ENCODE peak calls at places on chromosomes 3 and 15, in ten cellular contexts. One of them, this sample, is unnamed.

GRCh38 chr15:27669641-27670040 is 429.5 kb downstream of the OCA2 start:
- DNase-seq in SK-N-SH: no peak
- DNase-seq in endothelial cell of umbilical vein: no peak
- DNase-seq in K562: no peak
- DNase-seq in sigmoid colon: no peak
- DNase-seq in HL-60: no peak
- DNase-seq in GM23338: no peak
- DNase-seq in transverse colon: no peak
- DNase-seq in stomach: no peak
- DNase-seq in HCT116: no peak
- DNase-seq in this sample: no peak

GRCh38 chr15:62928996-62929350 is 113.6 kb upstream of the TPM1 start:
- DNase-seq in SK-N-SH: no peak
- DNase-seq in endothelial cell of umbilical vein: peak; percentile 64
- DNase-seq in K562: no peak
- DNase-seq in sigmoid colon: no peak
- DNase-seq in HL-60: no peak
- DNase-seq in GM23338: no peak
- DNase-seq in transverse colon: no peak
- DNase-seq in stomach: no peak
- DNase-seq in HCT116: peak; percentile 10
- DNase-seq in this sample: no peak

GRCh38 chr3:23175361-23176073 is 27.6 kb upstream of the UBE2E2 start:
- DNase-seq in SK-N-SH: no peak
- DNase-seq in endothelial cell of umbilical vein: peak; percentile 65
- DNase-seq in K562: no peak
- DNase-seq in sigmoid colon: no peak
- DNase-seq in HL-60: no peak
- DNase-seq in GM23338: no peak
- DNase-seq in transverse colon: no peak
- DNase-seq in stomach: no peak
- DNase-seq in HCT116: no peak
- DNase-seq in this sample: no peak

GRCh38 chr15:55549305-55549704 is 38.8 kb downstream of the PYGO1 start:
- DNase-seq in SK-N-SH: no peak
- DNase-seq in endothelial cell of umbilical vein: no peak
- DNase-seq in K562: no peak
- DNase-seq in sigmoid colon: no peak
- DNase-seq in HL-60: no peak
- DNase-seq in GM23338: no peak
- DNase-seq in transverse colon: no peak
- DNase-seq in stomach: no peak
- DNase-seq in HCT116: no peak
- DNase-seq in this sample: no peak

GRCh38 chr3:157535667-157536066 is 32.5 kb upstream of the VEPH1 start:
- DNase-seq in SK-N-SH: no peak
- DNase-seq in endothelial cell of umbilical vein: no peak
- DNase-seq in K562: no peak
- DNase-seq in sigmoid colon: no peak
- DNase-seq in HL-60: no peak
- DNase-seq in GM23338: no peak
- DNase-seq in transverse colon: no peak
- DNase-seq in stomach: no peak
- DNase-seq in HCT116: no peak
- DNase-seq in this sample: no peak

GRCh38 chr3:193815246-193816027 is 222.4 kb downstream of the OPA1 start:
- DNase-seq in SK-N-SH: no peak
- DNase-seq in endothelial cell of umbilical vein: no peak
- DNase-seq in K562: no peak
- DNase-seq in sigmoid colon: no peak
- DNase-seq in HL-60: no peak
- DNase-seq in GM23338: no peak
- DNase-seq in transverse colon: no peak
- DNase-seq in stomach: no peak
- DNase-seq in HCT116: no peak
- DNase-seq in this sample: no peak

GRCh38 chr15:29880886-29881285 is 58.6 kb upstream of the TJP1 start:
- DNase-seq in SK-N-SH: no peak
- DNase-seq in endothelial cell of umbilical vein: no peak
- DNase-seq in K562: no peak
- DNase-seq in sigmoid colon: no peak
- DNase-seq in HL-60: no peak
- DNase-seq in GM23338: no peak
- DNase-seq in transverse colon: no peak
- DNase-seq in stomach: no peak
- DNase-seq in HCT116: no peak
- DNase-seq in this sample: no peak

GRCh38 chr3:141959531-141959920 is 83.1 kb downstream of the ATP1B3 start:
- DNase-seq in SK-N-SH: no peak
- DNase-seq in endothelial cell of umbilical vein: no peak
- DNase-seq in K562: no peak
- DNase-seq in sigmoid colon: no peak
- DNase-seq in HL-60: no peak
- DNase-seq in GM23338: no peak
- DNase-seq in transverse colon: no peak
- DNase-seq in stomach: no peak
- DNase-seq in HCT116: peak; percentile 12
- DNase-seq in this sample: no peak

GRCh38 chr3:139523166-139523565 is 16.4 kb downstream of the RBP1 start:
- DNase-seq in SK-N-SH: no peak
- DNase-seq in endothelial cell of umbilical vein: no peak
- DNase-seq in K562: no peak
- DNase-seq in sigmoid colon: no peak
- DNase-seq in HL-60: no peak
- DNase-seq in GM23338: no peak
- DNase-seq in transverse colon: no peak
- DNase-seq in stomach: no peak
- DNase-seq in HCT116: no peak
- DNase-seq in this sample: no peak

GRCh38 chr3:396293-396692 is 199.7 kb downstream of the CHL1 start:
- DNase-seq in SK-N-SH: no peak
- DNase-seq in endothelial cell of umbilical vein: no peak
- DNase-seq in K562: no peak
- DNase-seq in sigmoid colon: no peak
- DNase-seq in HL-60: no peak
- DNase-seq in GM23338: no peak
- DNase-seq in transverse colon: no peak
- DNase-seq in stomach: no peak
- DNase-seq in HCT116: no peak
- DNase-seq in this sample: no peak

GRCh38 chr3:39178553-39178952 is 13.8 kb downstream of the XIRP1 start:
- DNase-seq in SK-N-SH: no peak
- DNase-seq in endothelial cell of umbilical vein: peak; percentile 71
- DNase-seq in K562: no peak
- DNase-seq in sigmoid colon: no peak
- DNase-seq in HL-60: no peak
- DNase-seq in GM23338: no peak
- DNase-seq in transverse colon: no peak
- DNase-seq in stomach: no peak
- DNase-seq in HCT116: no peak
- DNase-seq in this sample: no peak

GRCh38 chr3:13548696-13549512 is at the start of gene FBLN2:
- DNase-seq in SK-N-SH: peak; percentile 99
- DNase-seq in endothelial cell of umbilical vein: no peak
- DNase-seq in K562: peak; percentile 99
- DNase-seq in sigmoid colon: peak; percentile 71
- DNase-seq in HL-60: no peak
- DNase-seq in GM23338: peak; percentile 82
- DNase-seq in transverse colon: peak; percentile 15
- DNase-seq in stomach: peak; percentile 33
- DNase-seq in HCT116: no peak
- DNase-seq in this sample: no peak

GRCh38 chr3:13545952-13546454 is 2.9 kb upstream of the FBLN2 start:
- DNase-seq in SK-N-SH: no peak
- DNase-seq in endothelial cell of umbilical vein: no peak
- DNase-seq in K562: no peak
- DNase-seq in sigmoid colon: no peak
- DNase-seq in HL-60: no peak
- DNase-seq in GM23338: no peak
- DNase-seq in transverse colon: no peak
- DNase-seq in stomach: no peak
- DNase-seq in HCT116: no peak
- DNase-seq in this sample: no peak

GRCh38 chr3:13544951-13545651 is 3.8 kb upstream of the FBLN2 start:
- DNase-seq in SK-N-SH: no peak
- DNase-seq in endothelial cell of umbilical vein: no peak
- DNase-seq in K562: no peak
- DNase-seq in sigmoid colon: no peak
- DNase-seq in HL-60: no peak
- DNase-seq in GM23338: no peak
- DNase-seq in transverse colon: no peak
- DNase-seq in stomach: no peak
- DNase-seq in HCT116: no peak
- DNase-seq in this sample: no peak

GRCh38 chr3:13547591-13548371 is 1.1 kb upstream of the FBLN2 start:
- DNase-seq in SK-N-SH: no peak
- DNase-seq in endothelial cell of umbilical vein: no peak
- DNase-seq in K562: no peak
- DNase-seq in sigmoid colon: no peak
- DNase-seq in HL-60: no peak
- DNase-seq in GM23338: peak; percentile 59
- DNase-seq in transverse colon: no peak
- DNase-seq in stomach: no peak
- DNase-seq in HCT116: no peak
- DNase-seq in this sample: no peak

DNA sequence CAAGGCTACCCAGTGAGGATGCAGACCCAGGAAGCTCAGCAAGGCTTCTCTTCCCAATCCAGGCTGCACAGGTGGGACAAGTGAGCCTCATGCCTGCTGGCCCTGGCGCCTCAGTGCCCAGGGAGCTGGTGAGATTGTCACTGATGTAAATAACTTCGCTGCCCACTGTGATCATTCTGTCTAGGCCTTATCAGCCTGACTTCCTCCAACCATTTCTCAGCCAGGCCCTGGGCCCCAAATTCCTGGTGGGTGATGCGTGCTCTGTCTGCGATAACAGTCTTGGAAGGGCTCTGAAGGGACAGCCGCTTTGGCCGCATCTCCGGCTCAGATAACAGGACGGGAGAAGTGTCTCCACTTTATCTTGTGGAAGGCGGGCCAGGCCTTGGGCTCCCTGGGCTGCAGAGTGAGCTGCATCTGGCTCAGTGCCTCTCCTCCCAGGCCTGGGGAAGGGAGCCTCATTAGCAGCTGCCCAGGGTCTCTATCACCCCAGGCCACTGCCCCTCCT is 2.2 kb upstream of the FBLN2 start:
- DNase-seq in SK-N-SH: peak; percentile 71
- DNase-seq in endothelial cell of umbilical vein: no peak
- DNase-seq in K562: peak; percentile 73
- DNase-seq in sigmoid colon: peak; percentile 68
- DNase-seq in HL-60: no peak
- DNase-seq in GM23338: no peak
- DNase-seq in transverse colon: no peak
- DNase-seq in stomach: no peak
- DNase-seq in HCT116: no peak
- DNase-seq in this sample: no peak
- TF ChIP-seq POLR2AphosphoS5 in SK-N-SH: no peak
- TF ChIP-seq POLR2AphosphoS5 in endothelial cell of umbilical vein: no peak
- TF ChIP-seq POLR2AphosphoS5 in K562: peak; percentile 94
- TF ChIP-seq POLR2AphosphoS5 in sigmoid colon: no peak
- TF ChIP-seq POLR2AphosphoS5 in HL-60: no peak
- TF ChIP-seq POLR2AphosphoS5 in GM23338: no peak
- TF ChIP-seq POLR2AphosphoS5 in transverse colon: no peak
- TF ChIP-seq POLR2AphosphoS5 in stomach: no peak
- TF ChIP-seq POLR2AphosphoS5 in HCT116: no peak
- TF ChIP-seq POLR2AphosphoS5 in this sample: no peak

GRCh38 chr3:14410501-14411165 is 8.2 kb downstream of the SLC6A6 start:
- DNase-seq in SK-N-SH: no peak
- DNase-seq in endothelial cell of umbilical vein: peak; percentile 18
- DNase-seq in K562: peak; percentile 87
- DNase-seq in sigmoid colon: no peak
- DNase-seq in HL-60: peak; percentile 96
- DNase-seq in GM23338: no peak
- DNase-seq in transverse colon: peak; percentile 33
- DNase-seq in stomach: peak; percentile 58
- DNase-seq in HCT116: no peak
- DNase-seq in this sample: no peak
- H3K4me3 ChIP-seq in SK-N-SH: no peak overlapping the region
- H3K4me3 ChIP-seq in endothelial cell of umbilical vein: no peak overlapping the region
- H3K4me3 ChIP-seq in K562: peak overlapping the region; percentile 3
- H3K4me3 ChIP-seq in sigmoid colon: no peak overlapping the region
- H3K4me3 ChIP-seq in HL-60: no peak overlapping the region
- H3K4me3 ChIP-seq in GM23338: no peak overlapping the region
- H3K4me3 ChIP-seq in transverse colon: no peak overlapping the region
- H3K4me3 ChIP-seq in stomach: no peak overlapping the region
- H3K4me3 ChIP-seq in HCT116: no peak overlapping the region
- H3K4me3 ChIP-seq in this sample: no peak overlapping the region

GRCh38 chr15:79987969-79988368 is 17.0 kb upstream of the BCL2A1 start:
- DNase-seq in SK-N-SH: no peak
- DNase-seq in endothelial cell of umbilical vein: no peak
- DNase-seq in K562: no peak
- DNase-seq in sigmoid colon: no peak
- DNase-seq in HL-60: no peak
- DNase-seq in GM23338: no peak
- DNase-seq in transverse colon: no peak
- DNase-seq in stomach: no peak
- DNase-seq in HCT116: no peak
- DNase-seq in this sample: no peak

GRCh38 chr15:79989682-79990081 is 18.7 kb upstream of the BCL2A1 start:
- DNase-seq in SK-N-SH: no peak
- DNase-seq in endothelial cell of umbilical vein: no peak
- DNase-seq in K562: no peak
- DNase-seq in sigmoid colon: no peak
- DNase-seq in HL-60: peak; percentile 88
- DNase-seq in GM23338: no peak
- DNase-seq in transverse colon: no peak
- DNase-seq in stomach: no peak
- DNase-seq in HCT116: no peak
- DNase-seq in this sample: no peak

GRCh38 chr15:79988448-79989117 is 17.6 kb upstream of the BCL2A1 start:
- DNase-seq in SK-N-SH: no peak
- DNase-seq in endothelial cell of umbilical vein: no peak
- DNase-seq in K562: no peak
- DNase-seq in sigmoid colon: no peak
- DNase-seq in HL-60: no peak
- DNase-seq in GM23338: no peak
- DNase-seq in transverse colon: no peak
- DNase-seq in stomach: no peak
- DNase-seq in HCT116: no peak
- DNase-seq in this sample: no peak

GRCh38 chr15:79990997-79991334 is 20.0 kb upstream of the BCL2A1 start:
- DNase-seq in SK-N-SH: no peak
- DNase-seq in endothelial cell of umbilical vein: no peak
- DNase-seq in K562: no peak
- DNase-seq in sigmoid colon: no peak
- DNase-seq in HL-60: no peak
- DNase-seq in GM23338: no peak
- DNase-seq in transverse colon: no peak
- DNase-seq in stomach: no peak
- DNase-seq in HCT116: no peak
- DNase-seq in this sample: no peak

GRCh38 chr15:79990280-79990996 is 19.4 kb upstream of the BCL2A1 start:
- DNase-seq in SK-N-SH: no peak
- DNase-seq in endothelial cell of umbilical vein: no peak
- DNase-seq in K562: no peak
- DNase-seq in sigmoid colon: no peak
- DNase-seq in HL-60: no peak
- DNase-seq in GM23338: no peak
- DNase-seq in transverse colon: no peak
- DNase-seq in stomach: no peak
- DNase-seq in HCT116: no peak
- DNase-seq in this sample: no peak
- H3K27ac ChIP-seq in SK-N-SH: no peak overlapping the region
- H3K27ac ChIP-seq in endothelial cell of umbilical vein: no peak overlapping the region
- H3K27ac ChIP-seq in K562: no peak overlapping the region
- H3K27ac ChIP-seq in sigmoid colon: no peak overlapping the region
- H3K27ac ChIP-seq in HL-60: peak overlapping the region; percentile 65
- H3K27ac ChIP-seq in GM23338: no peak overlapping the region
- H3K27ac ChIP-seq in transverse colon: no peak overlapping the region
- H3K27ac ChIP-seq in stomach: peak overlapping the region; percentile 22
- H3K27ac ChIP-seq in HCT116: no peak overlapping the region
- H3K27ac ChIP-seq in this sample: no peak overlapping the region

GRCh38 chr15:66931768-66932633 is 133.4 kb upstream of the SMAD3 start:
- DNase-seq in SK-N-SH: no peak
- DNase-seq in endothelial cell of umbilical vein: peak; percentile 58
- DNase-seq in K562: no peak
- DNase-seq in sigmoid colon: peak; percentile 53
- DNase-seq in HL-60: no peak
- DNase-seq in GM23338: peak; percentile 27
- DNase-seq in transverse colon: peak; percentile 79
- DNase-seq in stomach: peak; percentile 44
- DNase-seq in HCT116: peak; percentile 52
- DNase-seq in this sample: no peak
- TF ChIP-seq POLR2AphosphoS5 in SK-N-SH: no peak
- TF ChIP-seq POLR2AphosphoS5 in endothelial cell of umbilical vein: peak; percentile 52
- TF ChIP-seq POLR2AphosphoS5 in K562: no peak
- TF ChIP-seq POLR2AphosphoS5 in sigmoid colon: no peak
- TF ChIP-seq POLR2AphosphoS5 in HL-60: no peak
- TF ChIP-seq POLR2AphosphoS5 in GM23338: no peak
- TF ChIP-seq POLR2AphosphoS5 in transverse colon: peak; percentile 59
- TF ChIP-seq POLR2AphosphoS5 in stomach: no peak
- TF ChIP-seq POLR2AphosphoS5 in HCT116: no peak
- TF ChIP-seq POLR2AphosphoS5 in this sample: peak; percentile 29

This sample was measured in breast epithelium.